ENCODE peak calls at places on chromosomes 2 and 18, in four cellular contexts. H is GM12865, P is A549, C is neural crest cell. F is an unnamed sample.
A peak's percentile ranks its signal among the peaks of the same experiment; 100 is the strongest.

GRCh38 chr18:47287911-47288635 is 36.6 kb upstream of the SKOR2 start:
- DNase-seq in H (no peak), P (no peak), C (no peak), F (no peak)

GRCh38 chr18:63298393-63299015 is 21.1 kb downstream of the BCL2 start:
- DNase-seq in H (no peak), P (no peak), C (no peak), F (no peak)

GRCh38 chr2:100577777-100578176 is 15.0 kb downstream of the PDCL3 start:
- DNase-seq in H (no peak), P (peak; percentile 15), C (no peak), F (no peak)

GRCh38 chr2:190722061-190722759 is 73.3 kb downstream of the NAB1 start:
- DNase-seq in H (peak; percentile 84), P (no peak), C (no peak), F (no peak)

GRCh38 chr2:12856934-12857660 is 140.4 kb downstream of the TRIB2 start:
- DNase-seq in H (peak; percentile 34), P (no peak), C (no peak), F (no peak)

GRCh38 chr18:74518456-74519315 is 15.6 kb upstream of the CNDP1 start:
- DNase-seq in H (no peak), P (no peak), C (no peak), F (no peak)

GRCh38 chr2:176843208-176843607 is 369.4 kb upstream of the HNRNPA3 start:
- DNase-seq in H (no peak), P (no peak), C (no peak), F (no peak)

GRCh38 chr2:110104025-110104771 is 11.4 kb downstream of the MALL start:
- DNase-seq in H (no peak), P (peak; percentile 83), C (no peak), F (no peak)

GRCh38 chr2:75612108-75612861 is 34.3 kb upstream of the MRPL19 start:
- DNase-seq in H (no peak), P (no peak), C (no peak), F (no peak)

GRCh38 chr2:204219196-204219595 is 282.6 kb downstream of the ICOS start:
- DNase-seq in H (no peak), P (no peak), C (no peak), F (no peak)

GRCh38 chr2:197042613-197043248 is 116.2 kb upstream of the PGAP1 start:
- DNase-seq in H (peak; percentile 55), P (no peak), C (no peak), F (no peak)

GRCh38 chr18:48943333-48943732 is 7.4 kb downstream of the SMAD7 start:
- DNase-seq in H (no peak), P (no peak), C (no peak), F (no peak)

GRCh38 chr2:19046986-19047780 is 311.2 kb downstream of the OSR1 start:
- DNase-seq in H (peak; percentile 62), P (no peak), C (no peak), F (no peak)

GRCh38 chr2:221553333-221553732 is 18.8 kb downstream of the EPHA4 start:
- DNase-seq in H (no peak), P (no peak), C (no peak), F (no peak)

GRCh38 chr2:167331636-167332232 is 443.5 kb downstream of the XIRP2 start:
- DNase-seq in H (peak; percentile 20), P (peak; percentile 11), C (peak; percentile 19), F (no peak)

GRCh38 chr2:120315367-120316033 is 30.4 kb upstream of the INHBB start:
- DNase-seq in H (no peak), P (no peak), C (no peak), F (peak; percentile 77)

GRCh38 chr2:12005886-12006681 is 259.7 kb downstream of the LPIN1 start:
- DNase-seq in H (peak; percentile 88), P (no peak), C (no peak), F (no peak)

GRCh38 chr2:191051825-191052778 is 38.1 kb upstream of the STAT1 start:
- DNase-seq in H (peak; percentile 54), P (peak; percentile 72), C (peak; percentile 7), F (no peak)

GRCh38 chr2:134919360-134920210 is 963 bp downstream of the CCNT2 start:
- DNase-seq in H (peak; percentile 70), P (peak; percentile 48), C (peak; percentile 23), F (no peak)

GRCh38 chr18:79507546-79508480 is 112.1 kb downstream of the NFATC1 start:
- DNase-seq in H (no peak), P (no peak), C (no peak), F (peak; percentile 79)

GRCh38 chr2:18074476-18074875 is 196.0 kb downstream of the KCNS3 start:
- DNase-seq in H (no peak), P (no peak), C (no peak), F (no peak)

GRCh38 chr2:224927671-224928173 is 114.5 kb downstream of the DOCK10 start:
- DNase-seq in H (no peak), P (peak; percentile 42), C (no peak), F (no peak)

GRCh38 chr2:79887747-79888374 is 375.0 kb downstream of the CTNNA2 start:
- DNase-seq in H (peak; percentile 59), P (peak; percentile 71), C (peak; percentile 43), F (no peak)

GRCh38 chr2:210007895-210008294 is 5.5 kb downstream of the RPE start:
- DNase-seq in H (no peak), P (no peak), C (no peak), F (no peak)

GRCh38 chr2:237700583-237701032 is 73.2 kb downstream of the LRRFIP1 start:
- DNase-seq in H (peak; percentile 73), P (no peak), C (no peak), F (no peak)

GRCh38 chr18:55868909-55869308 is 280.9 kb upstream of the TCF4 start:
- DNase-seq in H (no peak), P (no peak), C (no peak), F (no peak)

GRCh38 chr2:68418855-68419254 is 48.2 kb downstream of the FBXO48 start:
- DNase-seq in H (no peak), P (no peak), C (no peak), F (no peak)

DNA sequence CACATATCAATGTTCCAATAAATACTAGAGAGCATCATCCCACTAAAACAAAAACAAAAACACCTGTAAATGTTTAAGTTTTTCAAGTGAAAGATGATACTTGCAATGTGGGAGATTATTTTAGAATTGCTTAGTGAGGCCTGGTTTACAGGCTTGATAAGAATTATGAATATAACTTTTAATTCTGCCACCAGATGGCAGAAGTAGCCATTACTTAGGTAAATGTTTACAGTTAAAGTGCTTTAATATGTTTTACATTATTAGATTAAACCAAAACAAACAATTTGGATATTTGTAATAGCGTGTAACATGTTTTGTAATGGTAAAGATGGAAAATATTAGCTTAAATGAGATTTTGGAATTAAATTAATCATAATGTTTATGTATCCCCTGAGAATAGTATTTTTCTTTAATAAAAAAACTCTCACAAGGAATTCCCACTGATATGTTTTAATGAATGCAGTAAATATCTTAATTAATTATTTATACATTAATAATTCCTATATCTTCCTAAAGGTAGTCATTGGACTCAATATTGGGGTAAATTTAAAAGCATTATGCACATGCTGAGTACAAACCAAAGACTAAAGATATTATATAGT is 522.0 kb downstream of the SPAG16 start:
- DNase-seq in H (peak; percentile 23), P (peak; percentile 30), C (no peak), F (no peak)
- TF ChIP-seq CTCF in H (no peak), P (peak; percentile 62), C (peak; percentile 74), F (peak; percentile 94)

DNA sequence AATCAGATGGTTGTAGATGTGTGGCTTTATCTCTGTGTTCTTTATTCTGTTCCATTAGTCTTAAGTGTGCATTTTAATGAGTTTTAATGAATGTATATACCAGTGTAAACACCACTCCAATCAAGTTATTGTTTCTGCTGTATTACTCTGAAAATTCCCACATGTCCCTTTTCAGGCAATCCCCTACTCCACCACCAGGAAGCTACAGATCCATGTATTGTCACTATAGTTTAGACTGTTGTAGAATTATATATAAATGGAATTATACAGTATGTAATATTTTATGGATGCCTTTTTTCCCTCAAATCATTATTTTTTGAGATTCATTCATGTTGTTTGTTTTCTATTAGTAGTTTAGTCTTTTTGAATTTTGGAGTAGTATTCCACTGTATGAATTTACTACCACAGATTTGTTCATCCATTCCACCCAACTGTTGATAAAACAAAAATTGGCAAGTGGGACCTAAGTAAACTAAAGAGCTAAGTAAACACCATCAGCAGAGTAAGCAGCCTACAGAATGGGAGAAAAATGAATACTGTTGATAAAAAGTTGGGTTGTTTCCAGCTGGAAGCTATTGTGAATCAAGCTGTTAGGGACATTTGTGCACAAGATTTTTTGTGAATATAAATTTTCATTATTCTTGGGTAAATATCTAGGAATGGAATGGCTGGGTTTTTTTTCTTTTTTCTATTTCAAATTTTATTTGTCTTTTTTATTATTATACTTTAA is 262.0 kb downstream of the CAMKMT start:
- DNase-seq in H (no peak), P (peak; percentile 6), C (no peak), F (no peak)
- TF ChIP-seq CTCF in H (no peak), P (no peak), C (peak; percentile 50), F (peak; percentile 55)

DNA sequence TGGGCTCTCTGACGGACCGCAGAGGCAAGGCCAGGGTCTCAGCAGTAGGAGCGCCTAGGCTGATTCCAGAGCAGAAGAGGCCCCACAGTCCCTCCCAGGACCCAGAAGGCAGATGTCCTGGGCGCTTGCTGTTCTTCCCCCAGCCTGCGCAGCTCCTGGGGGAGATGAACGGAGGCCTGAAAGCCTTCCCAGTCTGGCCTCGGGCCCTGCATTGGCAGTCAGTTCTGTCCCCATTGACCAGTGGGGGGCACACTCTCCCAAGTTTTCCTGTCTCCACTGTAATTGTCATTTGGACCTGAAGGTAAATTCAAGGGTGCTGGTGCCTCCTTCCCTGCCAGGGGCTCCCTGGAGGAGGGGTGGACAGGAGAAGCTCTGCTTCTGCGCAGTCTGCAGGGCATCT is 345.7 kb downstream of the CYP26B1 start:
- DNase-seq in H (peak; percentile 7), P (peak; percentile 58), C (peak; percentile 20), F (no peak)
- TF ChIP-seq CTCF in H (peak; percentile 29), P (peak; percentile 59), C (peak; percentile 41), F (peak; percentile 85)

DNA sequence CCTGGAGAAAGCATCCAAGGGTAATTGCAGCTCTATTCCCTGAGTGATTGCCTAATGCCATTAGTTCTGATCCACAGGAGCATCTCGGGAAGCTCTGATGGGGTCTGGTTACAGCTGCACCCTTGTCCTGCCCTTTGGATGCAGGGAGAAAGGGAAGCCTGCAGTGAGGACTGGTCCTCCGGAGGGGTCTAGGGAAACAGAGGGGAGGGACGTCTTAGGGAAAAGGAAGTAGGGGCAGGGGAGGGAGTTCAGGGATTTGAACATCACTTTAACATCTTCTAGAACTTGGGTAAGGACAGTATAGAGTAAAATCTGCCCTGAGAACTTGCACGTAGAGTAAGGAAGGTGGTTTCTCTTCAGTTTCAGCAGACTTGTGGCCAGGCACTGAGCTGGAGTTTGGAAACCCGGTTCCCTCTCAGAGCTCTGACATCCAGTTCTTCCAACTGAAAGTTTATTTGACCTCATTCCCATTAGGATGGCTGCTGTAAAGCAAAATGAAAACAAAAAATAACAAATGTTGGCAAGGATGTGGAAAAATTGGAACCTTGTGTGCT is 20.5 kb downstream of the ONECUT2 start:
- DNase-seq in H (no peak), P (no peak), C (no peak), F (no peak)
- TF ChIP-seq CTCF in H (no peak), P (no peak), C (no peak), F (no peak)